ENCODE peak calls at places on chromosomes 5 and 9, in nine cellular contexts. U, Q, N, K, B, D, X, J and P are unnamed samples.

GRCh38 chr9:122991370-122991830 is 42.1 kb upstream of the GPR21 start:
- DNase-seq in D (peak; percentile 94), K (peak; percentile 95), N (peak; percentile 30), U (peak; percentile 28), B (peak; percentile 83), Q (peak; percentile 50), J (peak; percentile 92), X (no peak), P (no peak)

GRCh38 chr5:148984333-148984732 is 78.5 kb downstream of the SH3TC2 start:
- DNase-seq in B (no peak), K (peak; percentile 41), Q (no peak), D (peak; percentile 76), J (no peak), U (no peak), N (peak; percentile 76), X (no peak), P (no peak)

GRCh38 chr5:132887326-132887725 is 13.9 kb downstream of the LEAP2 start:
- DNase-seq in Q (no peak), U (no peak), J (no peak), B (peak; percentile 17), X (no peak), K (no peak), D (peak; percentile 59), N (no peak), P (no peak)

GRCh38 chr5:96509721-96510383 is 76.8 kb upstream of the PCSK1 start:
- DNase-seq in Q (peak; percentile 9), K (peak; percentile 99), D (peak; percentile 97), J (peak; percentile 92), U (no peak), B (peak; percentile 98), X (no peak), N (no peak), P (no peak)

GRCh38 chr9:21030389-21031035 is 928 bp downstream of the HACD4 start:
- DNase-seq in K (peak; percentile 52), Q (peak; percentile 90), X (no peak), U (no peak), J (peak; percentile 24), N (no peak), B (peak; percentile 65), D (peak; percentile 12), P (no peak)

GRCh38 chr5:162768962-162769464 is 668.4 kb upstream of the CCNG1 start:
- DNase-seq in D (no peak), X (no peak), N (no peak), J (no peak), K (no peak), Q (peak; percentile 3), B (no peak), U (no peak), P (no peak)

GRCh38 chr5:146620663-146621051 is 104.7 kb upstream of the GPR151 start:
- DNase-seq in J (no peak), N (no peak), Q (no peak), U (no peak), X (no peak), K (no peak), D (no peak), B (no peak), P (no peak)

GRCh38 chr9:13548556-13548955 is 269.1 kb upstream of the MPDZ start:
- DNase-seq in D (no peak), X (no peak), J (no peak), U (no peak), Q (no peak), N (no peak), K (no peak), B (no peak), P (no peak)

GRCh38 chr5:157568717-157569116 is 6.9 kb downstream of the ADAM19 start:
- DNase-seq in B (no peak), U (no peak), X (no peak), K (no peak), D (no peak), Q (no peak), N (no peak), J (no peak), P (no peak)

GRCh38 chr9:34627716-34628655 is 880 bp downstream of the ARID3C start:
- DNase-seq in J (no peak), N (no peak), D (no peak), X (no peak), K (no peak), B (no peak), U (no peak), Q (no peak), P (no peak)

GRCh38 chr5:78813286-78813685 is 164.7 kb upstream of the LHFPL2 start:
- DNase-seq in K (no peak), N (no peak), X (no peak), Q (no peak), U (no peak), D (no peak), J (no peak), B (no peak), P (no peak)

GRCh38 chr9:79583957-79584654 is 12.3 kb downstream of the TLE4 start:
- DNase-seq in K (no peak), J (no peak), Q (peak; percentile 90), D (no peak), B (peak; percentile 30), U (peak; percentile 18), N (no peak), X (no peak), P (peak; percentile 33)

GRCh38 chr9:115262952-115263351 is 145.0 kb upstream of the TNC start:
- DNase-seq in D (peak; percentile 6), B (no peak), J (no peak), U (no peak), K (peak; percentile 23), X (no peak), N (no peak), Q (no peak), P (no peak)

GRCh38 chr5:2157372-2157771 is 274.6 kb upstream of the IRX4 start:
- DNase-seq in K (no peak), J (no peak), X (no peak), N (no peak), Q (no peak), B (no peak), D (no peak), U (no peak), P (no peak)

GRCh38 chr9:116549061-116549664 is 137.9 kb upstream of the TRIM32 start:
- DNase-seq in N (peak; percentile 66), X (no peak), B (peak; percentile 97), U (peak; percentile 49), D (peak; percentile 97), Q (peak; percentile 89), K (peak; percentile 99), J (peak; percentile 97), P (no peak)

GRCh38 chr9:72907421-72907820 is 45.4 kb downstream of the ALDH1A1 start:
- DNase-seq in K (no peak), U (no peak), B (no peak), D (no peak), X (no peak), N (no peak), Q (no peak), J (peak; percentile 15), P (no peak)

GRCh38 chr9:98362624-98363023 is 107.2 kb upstream of the TBC1D2 start:
- DNase-seq in J (no peak), U (no peak), K (no peak), B (no peak), D (no peak), Q (no peak), X (no peak), N (no peak), P (no peak)

GRCh38 chr9:98365724-98366123 is 110.3 kb upstream of the TBC1D2 start:
- DNase-seq in J (no peak), N (no peak), Q (no peak), K (no peak), B (no peak), X (no peak), D (no peak), U (no peak), P (no peak)

GRCh38 chr9:98364042-98364441 is 108.6 kb upstream of the TBC1D2 start:
- DNase-seq in D (no peak), N (no peak), X (no peak), J (no peak), U (no peak), K (no peak), Q (no peak), B (no peak), P (no peak)

GRCh38 chr9:98367371-98367900 is 112.0 kb upstream of the TBC1D2 start:
- DNase-seq in N (no peak), X (no peak), Q (no peak), U (no peak), J (peak; percentile 21), K (peak; percentile 43), B (no peak), D (no peak), P (no peak)

GRCh38 chr9:98365227-98365669 is 109.8 kb upstream of the TBC1D2 start:
- DNase-seq in N (no peak), U (no peak), J (peak; percentile 52), Q (peak; percentile 53), K (peak; percentile 85), D (peak; percentile 55), X (no peak), B (no peak), P (no peak)
- TF ChIP-seq CTCF in N (peak; percentile 24), U (peak; percentile 48), J (peak; percentile 51), Q (peak; percentile 53), K (peak; percentile 76), D (peak; percentile 39), X (no peak), B (peak; percentile 53), P (no peak)

DNA sequence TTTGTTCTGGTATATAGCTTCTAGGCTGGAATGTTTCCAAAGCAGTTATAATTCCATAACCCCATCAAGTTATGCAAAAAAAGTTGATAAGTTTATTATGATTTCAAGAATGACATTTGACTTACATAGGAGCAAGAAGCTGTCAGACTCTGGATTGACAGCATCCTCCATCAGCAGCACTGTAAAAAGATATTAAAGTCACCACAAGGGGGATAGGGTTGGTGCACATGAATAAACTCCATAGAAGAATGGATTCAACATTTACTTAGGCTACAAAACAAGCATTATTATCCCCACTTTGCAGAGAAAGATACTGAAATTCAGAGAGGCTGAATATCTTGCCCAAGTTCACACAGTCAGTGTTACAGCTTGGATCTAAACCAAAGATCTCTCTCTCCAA is 208.9 kb upstream of the SLC30A5 start:
- DNase-seq in U (no peak), J (peak; percentile 30), D (no peak), N (no peak), X (no peak), Q (peak; percentile 9), B (no peak), K (peak; percentile 17), P (no peak)
- TF ChIP-seq CTCF in U (peak; percentile 28), J (peak; percentile 26), D (no peak), N (no peak), X (no peak), Q (peak; percentile 12), B (peak; percentile 55), K (peak; percentile 48), P (no peak)

DNA sequence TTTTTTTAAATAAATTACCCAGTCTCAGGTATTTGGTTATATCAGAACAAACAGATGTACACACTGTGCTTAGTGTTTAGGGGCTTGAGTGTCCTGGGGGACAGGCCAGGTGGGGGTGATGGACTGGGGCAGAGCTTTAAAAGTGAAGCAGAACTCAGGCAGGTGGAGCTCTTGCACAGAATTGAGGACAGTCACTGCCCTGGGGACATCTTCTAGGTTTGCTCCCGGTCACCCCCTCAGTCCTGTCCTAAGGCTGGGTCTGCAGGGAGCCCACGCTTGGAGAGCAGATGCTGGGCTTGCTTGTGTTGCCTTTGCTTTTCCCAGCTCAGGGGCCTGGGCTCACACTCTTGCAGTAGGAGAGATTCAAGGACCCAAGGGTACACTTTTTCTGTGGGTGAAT is 10.8 kb downstream of the GADD45G start:
- DNase-seq in N (no peak), D (no peak), X (no peak), Q (no peak), B (no peak), J (no peak), U (no peak), K (no peak), P (no peak)
- TF ChIP-seq CTCF in N (no peak), D (no peak), X (no peak), Q (no peak), B (no peak), J (no peak), U (no peak), K (no peak), P (no peak)

GRCh38 chr5:74145904-74146303 is 494.6 kb downstream of the ENC1 start:
- DNase-seq in Q (no peak), J (no peak), B (no peak), U (no peak), K (no peak), N (no peak), X (no peak), D (no peak), P (no peak)
- TF ChIP-seq CTCF in Q (no peak), J (no peak), B (no peak), U (no peak), K (no peak), N (no peak), X (no peak), D (no peak), P (no peak)